ENCODE peak calls at places on chromosome 13, in five cellular contexts. H, X, M, B and U are unnamed samples.
A peak's percentile ranks its signal among the peaks of the same experiment; 100 is the strongest.

GRCh38 chr13:114222461-114222968 is 12.2 kb upstream of the CDC16 start:
- DNase-seq in X (no peak), B (no peak), H (no peak), M (peak; percentile 83), U (peak; percentile 48)

GRCh38 chr13:110044521-110045200 is 258.3 kb upstream of the IRS2 start:
- DNase-seq in M (no peak), H (no peak), X (peak; percentile 18), B (no peak), U (peak; percentile 16)

GRCh38 chr13:105969761-105970160 is 565.7 kb downstream of the EFNB2 start:
- DNase-seq in H (no peak), X (no peak), M (no peak), B (no peak), U (no peak)

GRCh38 chr13:33353210-33353609 is 67.7 kb upstream of the STARD13 start:
- DNase-seq in M (no peak), B (peak; percentile 11), H (no peak), X (no peak), U (no peak)

GRCh38 chr13:112071011-112071901 is 4.3 kb downstream of the SOX1 start:
- DNase-seq in M (no peak), X (no peak), H (no peak), B (no peak), U (no peak)

GRCh38 chr13:99214232-99214631 is 13.6 kb downstream of the UBAC2 start:
- DNase-seq in B (peak; percentile 67), X (no peak), H (no peak), M (no peak), U (no peak)

GRCh38 chr13:114131581-114132418 is 623 bp downstream of the RASA3 start:
- DNase-seq in H (peak; percentile 15), B (no peak), M (peak; percentile 51), X (peak; percentile 80), U (no peak)

GRCh38 chr13:113061796-113062425 is 43.7 kb upstream of the F7 start:
- DNase-seq in X (no peak), H (no peak), M (no peak), B (no peak), U (no peak)

GRCh38 chr13:113663934-113664333 is 3.1 kb upstream of the GRK1 start:
- DNase-seq in X (no peak), M (no peak), H (no peak), B (no peak), U (no peak)

GRCh38 chr13:74114202-74114601 is 20.0 kb downstream of the KLF12 start:
- DNase-seq in X (no peak), M (no peak), H (no peak), B (no peak), U (peak; percentile 62)

GRCh38 chr13:26538363-26539317 is 18.8 kb upstream of the WASF3 start:
- DNase-seq in H (no peak), X (no peak), M (no peak), B (no peak), U (no peak)

GRCh38 chr13:107832521-107833095 is 382.7 kb downstream of the LIG4 start:
- DNase-seq in B (no peak), H (no peak), M (no peak), X (no peak), U (no peak)

GRCh38 chr13:71621152-71622124 is 245.6 kb downstream of the DACH1 start:
- DNase-seq in H (no peak), B (no peak), X (peak; percentile 42), M (no peak), U (no peak)

GRCh38 chr13:109628251-109628699 is 158.1 kb downstream of the IRS2 start:
- DNase-seq in H (no peak), M (no peak), X (no peak), B (no peak), U (peak; percentile 61)

GRCh38 chr13:48393030-48393697 is 19.7 kb downstream of the LPAR6 start:
- DNase-seq in B (no peak), X (no peak), M (no peak), H (no peak), U (no peak)

GRCh38 chr13:51148952-51149573 is 38.0 kb upstream of the C13orf42 start:
- DNase-seq in B (no peak), H (no peak), X (peak; percentile 69), M (no peak), U (peak; percentile 45)

GRCh38 chr13:43355774-43356173 is 332.4 kb downstream of the DNAJC15 start:
- DNase-seq in H (no peak), B (no peak), M (no peak), X (no peak), U (no peak)

GRCh38 chr13:93984876-93985275 is 494.6 kb downstream of the DCT start:
- DNase-seq in M (no peak), H (no peak), B (no peak), X (no peak), U (no peak)

GRCh38 chr13:24251525-24251924 is 57.9 kb upstream of the C1QTNF9 start:
- DNase-seq in H (no peak), M (no peak), B (no peak), X (no peak), U (no peak)

GRCh38 chr13:43261018-43261417 is 237.6 kb downstream of the DNAJC15 start:
- DNase-seq in M (no peak), H (no peak), X (no peak), B (no peak), U (peak; percentile 90)

GRCh38 chr13:24263652-24264051 is 45.7 kb upstream of the C1QTNF9 start:
- DNase-seq in B (no peak), H (no peak), M (no peak), X (no peak), U (peak; percentile 88)

GRCh38 chr13:26221399-26221720 is 754 bp downstream of the RNF6 start:
- DNase-seq in H (peak; percentile 14), X (no peak), B (no peak), M (no peak), U (no peak)

GRCh38 chr13:95023405-95023804 is 277.8 kb downstream of the ABCC4 start:
- DNase-seq in H (no peak), B (no peak), M (no peak), X (no peak), U (peak; percentile 26)
- TF ChIP-seq RCOR1 in H (no peak), B (no peak), M (no peak), X (no peak), U (no peak)

GRCh38 chr13:27853871-27854270 is 61.6 kb downstream of the GSX1 start:
- DNase-seq in B (no peak), H (no peak), M (no peak), X (no peak), U (no peak)
- TF ChIP-seq RCOR1 in B (no peak), H (no peak), M (no peak), X (no peak), U (no peak)

GRCh38 chr13:20652946-20653345 is 50.6 kb upstream of the IL17D start:
- DNase-seq in M (no peak), B (no peak), H (no peak), X (no peak), U (no peak)

GRCh38 chr13:20658451-20658850 is 45.0 kb upstream of the IL17D start:
- DNase-seq in M (no peak), B (no peak), H (no peak), X (no peak), U (no peak)

DNA sequence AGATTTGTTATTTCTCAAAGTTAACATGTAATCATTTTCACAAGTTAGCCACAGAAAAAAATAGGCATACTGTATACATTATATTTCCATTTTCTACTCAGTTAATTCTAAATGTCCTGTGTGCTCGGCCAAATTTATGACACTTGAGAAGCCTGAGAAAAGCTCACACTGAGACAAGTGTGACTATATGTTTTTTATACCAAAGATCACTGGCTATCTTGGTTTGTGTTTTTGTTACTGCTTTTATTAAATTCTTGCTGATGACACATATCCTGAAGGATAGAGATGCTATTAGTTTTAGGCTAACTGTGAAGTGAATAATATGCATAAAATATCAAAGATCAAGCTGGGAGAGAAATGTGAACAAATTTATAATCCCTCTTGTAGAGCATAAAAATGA is 49.3 kb upstream of the IL17D start:
- DNase-seq in B (no peak), X (no peak), M (no peak), H (no peak), U (peak; percentile 53)
- TF ChIP-seq RCOR1 in B (no peak), X (no peak), M (no peak), H (no peak), U (no peak)

GRCh38 chr13:80585531-80585930 is 244.6 kb upstream of the SPRY2 start:
- DNase-seq in B (no peak), H (no peak), X (no peak), M (no peak), U (no peak)
- TF ChIP-seq RCOR1 in B (no peak), H (no peak), X (no peak), M (no peak), U (no peak)